ENCODE peak calls at places on chromosome 12, in five cellular contexts. V is COR-L47, A is H4, M is T-helper 1 cell, Q is lung. K is an unnamed sample.

GRCh38 chr12:56155256-56155845 is 2.8 kb upstream of the MYL6 start:
- DNase-seq in A (no peak), M (no peak), Q (no peak), V (no peak), K (no peak)

GRCh38 chr12:79534029-79534867 is 156.5 kb downstream of the PAWR start:
- DNase-seq in M (no peak), A (no peak), Q (no peak), V (no peak), K (no peak)

GRCh38 chr12:112420740-112421139 is 2.0 kb downstream of the PTPN11 start:
- DNase-seq in V (no peak), Q (no peak), M (no peak), A (no peak), K (no peak)

GRCh38 chr12:5648692-5649338 is 216.9 kb downstream of the NTF3 start:
- DNase-seq in V (peak), M (no peak), A (peak), Q (no peak), K (no peak)

GRCh38 chr12:108858399-108859074 is 1.2 kb upstream of the SSH1 start:
- DNase-seq in V (no peak), M (no peak), A (no peak), Q (no peak), K (no peak)

GRCh38 chr12:80857311-80857710 is 80.4 kb downstream of the LIN7A start:
- DNase-seq in Q (no peak), A (no peak), M (no peak), V (no peak), K (no peak)

GRCh38 chr12:117402363-117402762 is 40.9 kb upstream of the NOS1 start:
- DNase-seq in A (peak), Q (no peak), M (no peak), V (no peak), K (no peak)

GRCh38 chr12:78600541-78600940 is 264.0 kb upstream of the SYT1 start:
- DNase-seq in Q (no peak), M (no peak), V (no peak), A (no peak), K (no peak)

GRCh38 chr12:12715459-12716150 is 1.6 kb upstream of the CDKN1B start:
- DNase-seq in M (peak), V (no peak), A (no peak), Q (no peak), K (no peak)

GRCh38 chr12:3170423-3171194 is 93.4 kb downstream of the TSPAN9 start:
- DNase-seq in V (no peak), M (no peak), A (peak), Q (no peak), K (no peak)

GRCh38 chr12:108772247-108772646 is 40.9 kb upstream of the CORO1C start:
- DNase-seq in Q (no peak), M (no peak), A (no peak), V (no peak), K (no peak)